ENCODE peak calls at places on chromosomes 4 and X, in five cellular contexts. One of them, this sample, is unnamed.

GRCh38 chrX:119482497-119483480 is 14.5 kb downstream of the SLC25A5 start:
- DNase-seq in NCI-H2081: peak; percentile 71
- DNase-seq in sciatic nerve: peak; percentile 74
- DNase-seq in ascending aorta: peak; percentile 75
- DNase-seq in NCI-H1092 treated with DMSO at 0.1 percent for 48 hours: peak; percentile 54
- DNase-seq in this sample: peak; percentile 79

GRCh38 chr4:40750461-40751258 is 905 bp downstream of the NSUN7 start:
- DNase-seq in NCI-H1092 treated with DMSO at 0.1 percent for 48 hours: no peak
- DNase-seq in NCI-H2081: peak; percentile 37
- DNase-seq in sciatic nerve: no peak
- DNase-seq in ascending aorta: no peak
- DNase-seq in this sample: no peak

GRCh38 chr4:127145001-127145400 is 487.8 kb upstream of the INTU start:
- DNase-seq in ascending aorta: no peak
- DNase-seq in NCI-H1092 treated with DMSO at 0.1 percent for 48 hours: peak; percentile 100
- DNase-seq in sciatic nerve: no peak
- DNase-seq in NCI-H2081: peak; percentile 84
- DNase-seq in this sample: no peak

GRCh38 chr4:156335721-156336120 is 382.1 kb upstream of the CTSO start:
- DNase-seq in ascending aorta: no peak
- DNase-seq in sciatic nerve: no peak
- DNase-seq in NCI-H1092 treated with DMSO at 0.1 percent for 48 hours: no peak
- DNase-seq in NCI-H2081: no peak
- DNase-seq in this sample: no peak

GRCh38 chr4:58061967-58062366 is 951.8 kb upstream of the IGFBP7 start:
- DNase-seq in sciatic nerve: no peak
- DNase-seq in ascending aorta: no peak
- DNase-seq in NCI-H2081: no peak
- DNase-seq in NCI-H1092 treated with DMSO at 0.1 percent for 48 hours: no peak
- DNase-seq in this sample: no peak

GRCh38 chrX:103586314-103586646 is 965 bp downstream of the TCEAL4 start:
- DNase-seq in sciatic nerve: no peak
- DNase-seq in NCI-H1092 treated with DMSO at 0.1 percent for 48 hours: no peak
- DNase-seq in ascending aorta: no peak
- DNase-seq in NCI-H2081: peak; percentile 48
- DNase-seq in this sample: no peak

GRCh38 chr4:40562681-40563080 is 67.0 kb downstream of the RBM47 start:
- DNase-seq in ascending aorta: no peak
- DNase-seq in sciatic nerve: no peak
- DNase-seq in NCI-H1092 treated with DMSO at 0.1 percent for 48 hours: no peak
- DNase-seq in NCI-H2081: no peak
- DNase-seq in this sample: no peak

GRCh38 chrX:119790977-119791436 is 423 bp downstream of the RPL39 start:
- DNase-seq in NCI-H2081: peak; percentile 68
- DNase-seq in NCI-H1092 treated with DMSO at 0.1 percent for 48 hours: peak; percentile 72
- DNase-seq in sciatic nerve: peak; percentile 67
- DNase-seq in ascending aorta: no peak
- DNase-seq in this sample: peak; percentile 59

GRCh38 chrX:7242613-7243012 is 94.7 kb upstream of the PUDP start:
- DNase-seq in sciatic nerve: no peak
- DNase-seq in NCI-H1092 treated with DMSO at 0.1 percent for 48 hours: no peak
- DNase-seq in NCI-H2081: no peak
- DNase-seq in ascending aorta: no peak
- DNase-seq in this sample: no peak

GRCh38 chrX:114580336-114580735 is 3.5 kb upstream of the HTR2C start:
- DNase-seq in NCI-H1092 treated with DMSO at 0.1 percent for 48 hours: no peak
- DNase-seq in sciatic nerve: no peak
- DNase-seq in NCI-H2081: no peak
- DNase-seq in ascending aorta: no peak
- DNase-seq in this sample: no peak

GRCh38 chr4:89109841-89110540 is 1.3 kb upstream of the TIGD2 start:
- DNase-seq in NCI-H2081: no peak
- DNase-seq in NCI-H1092 treated with DMSO at 0.1 percent for 48 hours: no peak
- DNase-seq in sciatic nerve: no peak
- DNase-seq in ascending aorta: no peak
- DNase-seq in this sample: peak; percentile 5

GRCh38 chr4:138681000-138681604 is 334.5 kb upstream of the NOCT start:
- DNase-seq in NCI-H2081: peak; percentile 78
- DNase-seq in sciatic nerve: peak; percentile 94
- DNase-seq in NCI-H1092 treated with DMSO at 0.1 percent for 48 hours: peak; percentile 72
- DNase-seq in ascending aorta: peak; percentile 85
- DNase-seq in this sample: peak; percentile 69

GRCh38 chr4:9703391-9703790 is 78.0 kb upstream of the DRD5 start:
- DNase-seq in ascending aorta: peak; percentile 67
- DNase-seq in NCI-H1092 treated with DMSO at 0.1 percent for 48 hours: peak; percentile 87
- DNase-seq in NCI-H2081: peak; percentile 89
- DNase-seq in sciatic nerve: peak; percentile 80
- DNase-seq in this sample: peak; percentile 84

This sample was measured in RPMI8226.